ENCODE peak calls at places on chromosomes 12 and 14, in ten cellular contexts. W, E, V, D, G, J, H, U, X and B are unnamed samples.

GRCh38 chr14:61749867-61750266 is 12.4 kb upstream of the SNAPC1 start:
- DNase-seq in J (no peak), D (peak; percentile 34), U (peak; percentile 26), W (no peak), G (peak; percentile 71), V (peak; percentile 78), E (no peak), X (peak; percentile 65), H (no peak), B (no peak)

GRCh38 chr14:77498984-77499527 is 440 bp upstream of the ISM2 start:
- DNase-seq in V (peak; percentile 4), G (no peak), U (peak; percentile 72), E (no peak), H (no peak), D (peak; percentile 18), W (no peak), J (no peak), X (no peak), B (no peak)

GRCh38 chr12:124744659-124745467 is 118.8 kb downstream of the SCARB1 start:
- DNase-seq in X (no peak), E (no peak), G (peak; percentile 36), J (peak; percentile 54), H (no peak), U (peak; percentile 89), W (no peak), D (peak; percentile 91), V (no peak), B (no peak)

GRCh38 chr12:14426792-14427191 is 61.3 kb downstream of the ATF7IP start:
- DNase-seq in W (no peak), H (no peak), G (no peak), V (no peak), E (no peak), U (no peak), D (no peak), J (no peak), X (no peak), B (no peak)

GRCh38 chr12:98772818-98773217 is 127.7 kb downstream of the APAF1 start:
- DNase-seq in G (no peak), H (no peak), D (no peak), U (no peak), W (no peak), J (no peak), V (no peak), E (no peak), X (no peak), B (no peak)

GRCh38 chr12:115423546-115423987 is 739.6 kb upstream of the TBX3 start:
- DNase-seq in J (no peak), X (no peak), V (no peak), E (no peak), G (no peak), U (no peak), W (no peak), H (no peak), D (peak; percentile 74), B (no peak)

GRCh38 chr12:57894577-57895292 is 46.6 kb upstream of the ATP23 start:
- DNase-seq in E (no peak), J (no peak), U (no peak), H (no peak), V (peak; percentile 72), G (peak; percentile 32), W (no peak), D (peak; percentile 89), X (no peak), B (no peak)

GRCh38 chr14:77882631-77883030 is 82.7 kb downstream of the ADCK1 start:
- DNase-seq in H (no peak), G (no peak), W (no peak), X (no peak), U (peak; percentile 68), D (peak; percentile 57), E (no peak), V (no peak), J (no peak), B (no peak)

GRCh38 chr12:109781668-109782321 is 51.4 kb downstream of the TRPV4 start:
- DNase-seq in J (no peak), G (no peak), V (no peak), W (no peak), H (no peak), D (no peak), E (no peak), U (no peak), X (no peak), B (no peak)

GRCh38 chr12:64412458-64412857 is 8.3 kb downstream of the XPOT start:
- DNase-seq in W (no peak), E (no peak), X (no peak), G (no peak), H (no peak), J (no peak), U (no peak), D (no peak), V (no peak), B (no peak)

GRCh38 chr14:39621223-39621622 is 189.0 kb upstream of the FBXO33 start:
- DNase-seq in W (no peak), G (no peak), H (no peak), J (no peak), D (no peak), E (no peak), U (no peak), X (no peak), V (no peak), B (no peak)

GRCh38 chr12:71636704-71637115 is 26.9 kb downstream of the ZFC3H1 start:
- DNase-seq in W (no peak), V (peak; percentile 60), U (peak; percentile 30), X (peak; percentile 30), E (no peak), D (peak; percentile 86), H (no peak), G (no peak), J (no peak), B (no peak)

GRCh38 chr12:42574879-42575278 is 14.7 kb downstream of the PRICKLE1 start:
- DNase-seq in G (no peak), U (no peak), X (no peak), W (no peak), E (no peak), V (peak; percentile 58), J (no peak), D (no peak), H (no peak), B (no peak)

GRCh38 chr14:106055257-106055656 is 528.9 kb downstream of the TMEM121 start:
- DNase-seq in U (no peak), E (no peak), W (no peak), X (no peak), J (no peak), V (no peak), H (no peak), G (no peak), D (no peak), B (no peak)